ENCODE peak calls at places on chromosomes 6 and 20, in six cellular contexts. S, Q, F, G, X and K are unnamed samples.

GRCh38 chr6:80610821-80611220 is 504.4 kb downstream of the BCKDHB start:
- DNase-seq in S (no peak), Q (peak), F (no peak), G (peak), X (no peak), K (no peak)

GRCh38 chr6:27188885-27189418 is 58.5 kb upstream of the PRSS16 start:
- DNase-seq in S (no peak), Q (peak), F (no peak), G (peak), X (no peak), K (peak)

GRCh38 chr20:57457243-57457761 is 66.1 kb downstream of the RBM38 start:
- DNase-seq in S (no peak), Q (no peak), F (no peak), G (no peak), X (no peak), K (no peak)

GRCh38 chr20:57323034-57323433 is 6.6 kb upstream of the SPO11 start:
- DNase-seq in S (no peak), Q (peak), F (no peak), G (no peak), X (no peak), K (peak)

GRCh38 chr6:127481628-127482027 is 22.4 kb upstream of the KIAA0408 start:
- DNase-seq in S (no peak), Q (peak), F (no peak), G (no peak), X (no peak), K (no peak)

GRCh38 chr6:12148841-12149240 is 136.7 kb downstream of the HIVEP1 start:
- DNase-seq in S (no peak), Q (peak), F (no peak), G (no peak), X (no peak), K (no peak)

GRCh38 chr6:25954756-25955155 is 7.8 kb upstream of the TRIM38 start:
- DNase-seq in S (no peak), Q (no peak), F (no peak), G (no peak), X (no peak), K (no peak)

GRCh38 chr6:113995632-113996031 is 24.7 kb upstream of the HDAC2 start:
- DNase-seq in S (peak), Q (peak), F (no peak), G (no peak), X (no peak), K (peak)

GRCh38 chr20:11411765-11412164 is 505.9 kb upstream of the BTBD3 start:
- DNase-seq in S (no peak), Q (no peak), F (no peak), G (no peak), X (no peak), K (peak)

GRCh38 chr20:48465271-48465670 is 362.5 kb downstream of the PREX1 start:
- DNase-seq in S (no peak), Q (no peak), F (no peak), G (no peak), X (no peak), K (no peak)

GRCh38 chr20:62219992-62220665 is at the start of gene HRH3:
- DNase-seq in S (peak), Q (no peak), F (no peak), G (no peak), X (no peak), K (peak)

GRCh38 chr6:111631930-111632460 is 26.3 kb upstream of the TRAF3IP2 start:
- DNase-seq in S (no peak), Q (peak), F (no peak), G (no peak), X (no peak), K (peak)

GRCh38 chr6:138160329-138161117 is 1.2 kb upstream of the ARFGEF3 start:
- DNase-seq in S (no peak), Q (no peak), F (no peak), G (no peak), X (no peak), K (no peak)

GRCh38 chr6:148530394-148530923 is 187.8 kb downstream of the SASH1 start:
- DNase-seq in S (no peak), Q (peak), F (no peak), G (no peak), X (no peak), K (peak)

GRCh38 chr6:93419304-93420162 is at the start of gene EPHA7:
- DNase-seq in S (peak), Q (peak), F (peak), G (peak), X (peak), K (peak)

GRCh38 chr6:143236151-143236788 is 175.6 kb downstream of the AIG1 start:
- DNase-seq in S (no peak), Q (peak), F (no peak), G (no peak), X (no peak), K (peak)

GRCh38 chr6:82778985-82779384 is 286.7 kb downstream of the UBE3D start:
- DNase-seq in S (no peak), Q (no peak), F (no peak), G (no peak), X (no peak), K (no peak)

GRCh38 chr6:97765480-97765879 is 482.5 kb upstream of the MMS22L start:
- DNase-seq in S (no peak), Q (peak), F (no peak), G (no peak), X (no peak), K (no peak)

GRCh38 chr6:35051997-35052583 is 89.0 kb downstream of the TCP11 start:
- DNase-seq in S (no peak), Q (no peak), F (no peak), G (no peak), X (no peak), K (no peak)